ENCODE peak calls at places on chromosome 6, in four cellular contexts. P is neural progenitor cell, N is A549, R is transverse colon. A is an unnamed sample.

GRCh38 chr6:14441371-14441781 is 323.8 kb downstream of the CD83 start:
- DNase-seq in N (no peak), P (peak; percentile 87), R (no peak), A (no peak)

GRCh38 chr6:38510205-38510604 is 129.5 kb downstream of the BTBD9 start:
- DNase-seq in R (no peak), N (no peak), P (no peak), A (no peak)

GRCh38 chr6:163533443-163533842 is 118.9 kb downstream of the QKI start:
- DNase-seq in R (no peak), P (no peak), N (peak; percentile 68), A (no peak)

GRCh38 chr6:35089935-35090505 is 51.1 kb downstream of the TCP11 start:
- DNase-seq in N (no peak), R (no peak), P (no peak), A (peak; percentile 42)

GRCh38 chr6:131733376-131734016 is 22.7 kb upstream of the CTAGE9 start:
- DNase-seq in N (no peak), P (no peak), R (no peak), A (peak; percentile 62)

GRCh38 chr6:6931047-6932025 is 176.4 kb upstream of the RREB1 start:
- DNase-seq in P (no peak), N (no peak), R (no peak), A (no peak)

GRCh38 chr6:4180653-4181255 is 45.4 kb upstream of the ECI2 start:
- DNase-seq in N (peak; percentile 55), P (peak; percentile 12), R (no peak), A (no peak)

GRCh38 chr6:98574991-98575390 is 259.4 kb upstream of the POU3F2 start:
- DNase-seq in N (peak; percentile 0), R (peak; percentile 42), P (no peak), A (no peak)

GRCh38 chr6:41372526-41373366 is 37.3 kb downstream of the NCR2 start:
- DNase-seq in P (peak; percentile 76), R (no peak), N (no peak), A (no peak)

GRCh38 chr6:25387483-25387882 is 108.3 kb downstream of the CARMIL1 start:
- DNase-seq in N (no peak), R (no peak), P (no peak), A (no peak)

GRCh38 chr6:6810727-6811126 is 222.2 kb downstream of the LY86 start:
- DNase-seq in R (peak; percentile 20), N (no peak), P (no peak), A (no peak)

GRCh38 chr6:156718647-156719394 is 58.4 kb upstream of the ARID1B start:
- DNase-seq in R (peak; percentile 14), P (peak; percentile 16), N (peak; percentile 88), A (no peak)

GRCh38 chr6:156717542-156717941 is 59.6 kb upstream of the ARID1B start:
- DNase-seq in P (no peak), R (no peak), N (no peak), A (no peak)

GRCh38 chr6:156719720-156720563 is 57.2 kb upstream of the ARID1B start:
- DNase-seq in P (peak; percentile 43), N (peak; percentile 95), R (peak; percentile 98), A (peak; percentile 97)

GRCh38 chr6:156720739-156721714 is 56.2 kb upstream of the ARID1B start:
- DNase-seq in R (peak; percentile 52), P (peak; percentile 42), N (peak; percentile 7), A (peak; percentile 72)

DNA sequence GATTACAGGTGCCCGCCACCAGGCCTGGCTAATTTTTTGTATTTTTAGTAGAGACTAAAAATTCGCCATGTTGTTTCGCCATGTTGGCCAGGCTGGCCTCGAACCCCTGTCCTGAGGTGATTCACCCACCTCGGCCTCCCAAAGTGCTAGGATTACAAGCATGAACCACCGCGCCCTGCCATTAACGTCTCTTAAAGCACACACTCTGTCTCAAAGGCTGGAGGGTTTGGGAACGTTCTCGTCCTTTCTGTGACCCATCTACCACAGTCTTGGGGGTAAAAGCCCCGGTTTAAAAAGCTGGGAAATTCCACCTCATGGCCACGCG is 57.8 kb upstream of the ARID1B start:
- DNase-seq in N (no peak), P (no peak), R (peak; percentile 46), A (no peak)
- H3K4me3 ChIP-seq in N (peak overlapping the region; percentile 30), P (no peak overlapping the region), R (peak overlapping the region; percentile 17), A (peak overlapping the region; percentile 49)

DNA sequence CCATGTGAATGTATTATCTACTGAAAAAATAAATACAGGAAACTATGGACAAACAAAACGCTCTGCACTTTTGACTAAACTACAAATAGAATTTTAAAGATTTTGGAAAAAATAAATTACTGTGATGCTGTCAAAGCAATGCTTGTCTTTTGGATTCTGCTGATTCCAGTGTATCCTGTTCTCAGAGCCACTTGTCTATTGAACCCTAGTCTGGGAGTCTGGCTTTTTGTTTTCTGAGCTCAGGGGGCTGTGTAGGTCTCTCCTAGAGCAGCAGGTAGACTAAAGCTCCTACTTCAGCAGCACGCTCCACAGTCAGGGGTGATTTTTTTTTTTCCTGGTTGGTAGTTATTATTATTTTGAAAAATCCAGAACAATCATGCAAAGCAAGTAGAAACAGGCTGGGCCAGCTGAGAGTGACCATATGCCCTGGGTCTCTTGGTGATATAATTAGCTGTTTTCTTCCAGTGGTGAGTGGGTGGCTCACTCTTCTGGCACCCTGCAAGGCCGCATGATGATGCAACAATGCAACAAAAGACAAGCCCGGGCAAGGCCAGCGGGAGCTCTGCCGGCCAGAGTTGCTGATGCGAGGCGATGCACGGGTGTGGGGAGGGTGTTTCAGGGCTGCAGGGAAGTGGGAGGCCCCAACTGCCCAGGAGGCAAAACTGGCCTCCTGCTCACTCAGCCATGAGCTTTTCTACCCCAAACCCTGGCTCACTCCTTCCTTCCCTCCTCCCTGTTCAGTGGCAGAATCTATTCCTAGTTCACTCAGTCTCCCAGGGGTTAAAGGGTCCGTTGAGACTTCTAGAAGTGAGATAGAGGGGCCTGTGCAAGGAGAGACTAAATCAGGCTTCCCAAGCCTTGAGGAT is 11.6 kb upstream of the CDKN1A start:
- DNase-seq in P (peak; percentile 73), R (peak; percentile 65), N (peak; percentile 69), A (peak; percentile 86)
- H3K27ac ChIP-seq in P (peak overlapping the region; percentile 7), R (no peak overlapping the region), N (peak overlapping the region; percentile 91), A (peak overlapping the region; percentile 39)

GRCh38 chr6:50649086-50649485 is 64.2 kb upstream of the TFAP2D start:
- DNase-seq in N (no peak), P (no peak), R (no peak), A (no peak)

GRCh38 chr6:50654155-50654554 is 59.2 kb upstream of the TFAP2D start:
- DNase-seq in P (no peak), R (no peak), N (no peak), A (no peak)

GRCh38 chr6:50655848-50656453 is 57.4 kb upstream of the TFAP2D start:
- DNase-seq in N (peak; percentile 4), P (peak; percentile 39), R (no peak), A (no peak)

GRCh38 chr6:50657513-50657912 is 55.8 kb upstream of the TFAP2D start:
- DNase-seq in R (no peak), P (no peak), N (no peak), A (no peak)

GRCh38 chr6:50653253-50653652 is 60.1 kb upstream of the TFAP2D start:
- DNase-seq in P (peak; percentile 38), N (no peak), R (no peak), A (no peak)
- TF ChIP-seq CTCF in P (peak; percentile 38), N (no peak), R (no peak), A (no peak)

GRCh38 chr6:328924-329323 is 36.6 kb downstream of the DUSP22 start:
- DNase-seq in R (no peak), N (no peak), P (no peak), A (no peak)

GRCh38 chr6:326896-327537 is 34.7 kb downstream of the DUSP22 start:
- DNase-seq in R (no peak), N (no peak), P (no peak), A (peak; percentile 68)

GRCh38 chr6:329888-330691 is 37.8 kb downstream of the DUSP22 start:
- DNase-seq in P (peak; percentile 43), N (peak; percentile 4), R (no peak), A (peak; percentile 63)

GRCh38 chr6:328184-328670 is 35.9 kb downstream of the DUSP22 start:
- DNase-seq in N (no peak), R (peak; percentile 79), P (no peak), A (no peak)

DNA sequence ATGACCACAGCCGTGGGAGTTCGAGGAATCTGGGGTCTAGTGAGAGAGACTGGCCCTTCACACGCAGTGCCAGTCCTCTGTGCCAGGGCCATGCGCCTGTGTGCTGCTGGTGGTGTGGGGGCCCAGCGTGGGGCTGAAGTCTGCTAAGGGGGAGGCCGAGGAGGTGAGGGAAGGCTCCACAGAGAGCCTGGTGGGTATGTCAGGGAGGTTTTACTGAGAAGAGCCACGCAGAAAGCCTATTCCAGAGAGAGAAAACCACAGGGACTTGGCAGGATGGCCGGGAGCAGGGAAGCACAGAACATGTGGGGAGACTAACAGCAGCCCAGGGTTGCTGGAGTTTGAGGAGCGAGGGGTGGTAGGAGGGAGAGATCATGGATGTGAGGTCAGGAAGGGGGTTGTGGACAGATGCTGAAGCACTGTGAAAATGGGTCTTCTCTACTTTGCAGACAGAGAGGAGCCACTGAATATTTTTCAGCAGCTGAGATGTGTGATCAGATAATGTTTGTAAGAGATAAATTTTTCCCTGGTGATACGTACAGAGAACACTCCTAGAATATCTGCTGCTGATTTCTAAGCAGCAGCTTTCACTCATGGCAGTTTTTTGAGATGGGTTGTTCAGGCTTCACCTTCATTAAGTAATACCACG is 35.4 kb downstream of the DUSP22 start:
- DNase-seq in P (no peak), N (no peak), R (no peak), A (peak; percentile 69)
- H3K4me3 ChIP-seq in P (no peak overlapping the region), N (no peak overlapping the region), R (no peak overlapping the region), A (no peak overlapping the region)

GRCh38 chr6:44258921-44259320 is 1.6 kb upstream of the SLC35B2 start:
- DNase-seq in R (no peak), N (no peak), P (no peak), A (peak; percentile 28)

GRCh38 chr6:44261581-44261980 is 3.8 kb downstream of the NFKBIE start:
- DNase-seq in P (no peak), R (no peak), N (no peak), A (no peak)

GRCh38 chr6:44260451-44261297 is 3.3 kb upstream of the SLC35B2 start:
- DNase-seq in N (no peak), R (no peak), P (no peak), A (no peak)

GRCh38 chr6:44258325-44258863 is 1.1 kb upstream of the SLC35B2 start:
- DNase-seq in N (no peak), P (no peak), R (no peak), A (peak; percentile 52)

DNA sequence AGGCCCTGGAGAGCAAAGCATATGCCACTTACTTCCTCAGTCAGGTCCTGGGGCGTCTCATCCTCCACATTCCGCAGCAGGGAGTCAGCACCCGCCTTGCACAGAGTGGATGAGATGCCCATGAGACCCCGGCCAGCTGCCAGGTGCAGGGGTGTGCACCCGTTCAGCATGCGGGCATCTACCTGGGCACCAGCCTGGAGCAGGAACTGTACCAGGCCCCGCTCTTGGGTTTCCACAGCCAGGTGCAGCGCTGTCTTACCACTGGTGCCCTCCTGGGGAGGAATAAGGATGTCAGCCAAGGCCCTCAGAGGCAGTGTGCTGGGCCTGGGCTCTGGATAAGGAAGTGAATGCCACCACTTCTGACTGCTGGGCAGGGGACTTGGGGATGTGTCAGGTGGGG is 2.7 kb upstream of the SLC35B2 start:
- DNase-seq in P (no peak), N (no peak), R (no peak), A (no peak)
- H3K27ac ChIP-seq in P (no peak overlapping the region), N (no peak overlapping the region), R (no peak overlapping the region), A (no peak overlapping the region)

DNA sequence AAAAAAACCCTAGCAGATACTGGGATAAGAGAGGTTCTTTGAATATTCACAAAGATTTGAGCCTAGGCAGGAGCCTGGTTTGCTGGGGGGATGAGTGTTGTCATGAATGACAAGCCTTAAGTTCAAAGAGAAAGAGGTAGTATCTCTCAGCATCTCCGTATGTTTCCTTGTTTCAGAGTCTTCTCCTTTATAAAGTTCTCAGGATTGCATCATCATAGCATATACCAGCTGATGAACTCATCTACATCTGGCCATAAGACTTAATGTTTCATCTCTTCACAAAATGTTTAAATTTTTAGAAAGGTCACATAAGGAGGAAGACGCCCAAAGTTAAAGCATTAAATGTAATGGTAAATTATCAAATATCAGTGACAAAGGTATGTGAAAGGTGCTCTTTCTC is 17.1 kb downstream of the DEFB114 start:
- DNase-seq in N (no peak), R (no peak), P (no peak), A (no peak)
- TF ChIP-seq CTCF in N (no peak), R (no peak), P (no peak), A (no peak)

A was measured in upper lobe of right lung.